ENCODE peak calls at places on chromosomes 16 and 17, in six cellular contexts. One of them, this sample, is unnamed.

GRCh38 chr16:86508947-86509758 is 1.2 kb upstream of the FOXF1 start:
- DNase-seq in transverse colon: peak
- DNase-seq in mucosa of descending colon: peak
- DNase-seq in fibroblast of the aortic adventitia: peak
- DNase-seq in A549: peak
- DNase-seq in AG04450: peak
- DNase-seq in this sample: no peak

GRCh38 chr17:9021985-9022552 is 759 bp downstream of the NTN1 start:
- DNase-seq in transverse colon: no peak
- DNase-seq in mucosa of descending colon: peak
- DNase-seq in fibroblast of the aortic adventitia: peak
- DNase-seq in A549: no peak
- DNase-seq in AG04450: no peak
- DNase-seq in this sample: no peak

GRCh38 chr16:21283521-21284289 is 5.6 kb upstream of the CRYM start:
- DNase-seq in transverse colon: peak
- DNase-seq in mucosa of descending colon: peak
- DNase-seq in fibroblast of the aortic adventitia: peak
- DNase-seq in A549: peak
- DNase-seq in AG04450: no peak
- DNase-seq in this sample: peak

GRCh38 chr17:2647961-2648360 is 54.5 kb downstream of the PAFAH1B1 start:
- DNase-seq in transverse colon: no peak
- DNase-seq in mucosa of descending colon: no peak
- DNase-seq in fibroblast of the aortic adventitia: no peak
- DNase-seq in A549: no peak
- DNase-seq in AG04450: no peak
- DNase-seq in this sample: no peak

GRCh38 chr17:30347488-30347887 is 13.6 kb upstream of the TMIGD1 start:
- DNase-seq in transverse colon: no peak
- DNase-seq in mucosa of descending colon: no peak
- DNase-seq in fibroblast of the aortic adventitia: no peak
- DNase-seq in A549: no peak
- DNase-seq in AG04450: no peak
- DNase-seq in this sample: no peak

GRCh38 chr16:16917201-16917600 is 538.3 kb downstream of the NPIPA7 start:
- DNase-seq in transverse colon: no peak
- DNase-seq in mucosa of descending colon: no peak
- DNase-seq in fibroblast of the aortic adventitia: no peak
- DNase-seq in A549: no peak
- DNase-seq in AG04450: no peak
- DNase-seq in this sample: no peak

GRCh38 chr16:8855051-8855786 is 13.6 kb downstream of the CARHSP1 start:
- DNase-seq in transverse colon: peak
- DNase-seq in mucosa of descending colon: no peak
- DNase-seq in fibroblast of the aortic adventitia: no peak
- DNase-seq in A549: no peak
- DNase-seq in AG04450: no peak
- DNase-seq in this sample: peak

GRCh38 chr17:73955616-73956015 is 247.9 kb upstream of the RPL38 start:
- DNase-seq in transverse colon: no peak
- DNase-seq in mucosa of descending colon: no peak
- DNase-seq in fibroblast of the aortic adventitia: no peak
- DNase-seq in A549: no peak
- DNase-seq in AG04450: no peak
- DNase-seq in this sample: no peak

GRCh38 chr17:42459256-42459982 is 741 bp downstream of the ATP6V0A1 start:
- DNase-seq in transverse colon: peak
- DNase-seq in mucosa of descending colon: peak
- DNase-seq in fibroblast of the aortic adventitia: peak
- DNase-seq in A549: peak
- DNase-seq in AG04450: no peak
- DNase-seq in this sample: peak

GRCh38 chr16:69567031-69567680 is 1.4 kb downstream of the NFAT5 start:
- DNase-seq in transverse colon: no peak
- DNase-seq in mucosa of descending colon: no peak
- DNase-seq in fibroblast of the aortic adventitia: peak
- DNase-seq in A549: no peak
- DNase-seq in AG04450: no peak
- DNase-seq in this sample: no peak

DNA sequence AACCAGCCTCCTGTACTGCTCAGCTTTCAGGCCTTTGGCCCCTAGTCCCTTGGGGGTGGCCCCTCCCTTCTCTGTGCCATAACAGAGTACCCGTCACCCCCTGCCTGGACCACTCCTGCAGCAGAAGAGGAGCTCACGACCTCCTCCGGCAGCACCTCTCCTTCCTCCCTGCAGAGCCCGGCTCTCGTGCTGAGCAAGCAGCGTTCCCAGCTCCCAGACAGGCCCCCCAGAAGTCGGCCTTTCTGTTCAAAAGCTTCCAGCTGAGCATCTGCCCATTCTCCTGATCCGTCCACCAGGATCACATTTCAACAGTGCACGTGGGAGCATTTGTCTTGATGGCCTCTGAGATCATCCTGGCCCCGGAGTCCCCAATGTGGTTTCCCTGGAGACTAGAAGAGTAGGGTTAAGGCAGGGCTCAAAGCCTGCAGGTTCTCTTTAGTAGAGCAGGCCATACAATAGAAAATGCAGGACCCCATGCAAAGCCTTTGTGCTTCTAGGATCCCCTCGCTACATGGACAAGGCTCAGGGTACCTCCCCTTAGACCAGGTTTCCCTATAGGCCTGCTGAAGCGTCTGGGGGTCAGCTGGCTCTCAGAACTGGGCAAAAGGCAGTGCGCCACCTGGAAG is 35.6 kb downstream of the NLRC3 start:
- DNase-seq in transverse colon: no peak
- DNase-seq in mucosa of descending colon: no peak
- DNase-seq in fibroblast of the aortic adventitia: no peak
- DNase-seq in A549: no peak
- DNase-seq in AG04450: no peak
- DNase-seq in this sample: no peak
- H3K4me3 ChIP-seq in transverse colon: no peak
- H3K4me3 ChIP-seq in mucosa of descending colon: no peak
- H3K4me3 ChIP-seq in fibroblast of the aortic adventitia: no peak
- H3K4me3 ChIP-seq in A549: no peak
- H3K4me3 ChIP-seq in AG04450: no peak
- H3K4me3 ChIP-seq in this sample: no peak

DNA sequence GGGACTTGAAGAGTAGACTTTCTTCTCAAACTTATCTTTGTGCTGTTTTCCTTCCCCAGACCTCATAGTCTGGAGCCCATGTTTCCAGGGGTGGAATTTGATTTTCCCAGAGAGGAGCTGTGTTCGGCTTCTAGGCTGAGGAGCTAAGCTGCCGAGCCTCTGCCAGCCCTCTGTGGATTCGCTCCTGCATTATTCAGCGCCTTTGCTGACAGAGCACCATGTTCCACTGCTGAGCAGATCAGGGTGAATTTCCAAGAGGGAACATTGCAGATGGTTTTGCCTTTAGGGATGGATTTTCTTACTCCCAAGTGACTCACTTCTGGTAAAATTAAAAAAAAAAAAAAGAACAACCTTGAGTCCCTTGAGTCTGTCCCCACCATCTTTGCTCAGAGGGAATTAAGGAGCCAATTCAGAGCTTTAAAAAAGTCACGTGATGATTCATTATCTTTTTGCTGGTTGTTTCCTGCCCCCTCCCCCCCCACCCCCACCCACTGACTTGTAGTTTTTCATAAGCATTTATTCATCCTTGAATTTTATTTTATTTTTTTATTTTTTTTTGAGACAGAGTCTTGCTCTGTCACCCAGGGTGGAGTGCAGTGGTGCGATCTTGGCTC is 229.5 kb downstream of the PRKCA start:
- DNase-seq in transverse colon: no peak
- DNase-seq in mucosa of descending colon: no peak
- DNase-seq in fibroblast of the aortic adventitia: no peak
- DNase-seq in A549: no peak
- DNase-seq in AG04450: no peak
- DNase-seq in this sample: no peak
- H3K4me3 ChIP-seq in transverse colon: no peak
- H3K4me3 ChIP-seq in mucosa of descending colon: no peak
- H3K4me3 ChIP-seq in fibroblast of the aortic adventitia: no peak
- H3K4me3 ChIP-seq in A549: no peak
- H3K4me3 ChIP-seq in AG04450: no peak
- H3K4me3 ChIP-seq in this sample: no peak

DNA sequence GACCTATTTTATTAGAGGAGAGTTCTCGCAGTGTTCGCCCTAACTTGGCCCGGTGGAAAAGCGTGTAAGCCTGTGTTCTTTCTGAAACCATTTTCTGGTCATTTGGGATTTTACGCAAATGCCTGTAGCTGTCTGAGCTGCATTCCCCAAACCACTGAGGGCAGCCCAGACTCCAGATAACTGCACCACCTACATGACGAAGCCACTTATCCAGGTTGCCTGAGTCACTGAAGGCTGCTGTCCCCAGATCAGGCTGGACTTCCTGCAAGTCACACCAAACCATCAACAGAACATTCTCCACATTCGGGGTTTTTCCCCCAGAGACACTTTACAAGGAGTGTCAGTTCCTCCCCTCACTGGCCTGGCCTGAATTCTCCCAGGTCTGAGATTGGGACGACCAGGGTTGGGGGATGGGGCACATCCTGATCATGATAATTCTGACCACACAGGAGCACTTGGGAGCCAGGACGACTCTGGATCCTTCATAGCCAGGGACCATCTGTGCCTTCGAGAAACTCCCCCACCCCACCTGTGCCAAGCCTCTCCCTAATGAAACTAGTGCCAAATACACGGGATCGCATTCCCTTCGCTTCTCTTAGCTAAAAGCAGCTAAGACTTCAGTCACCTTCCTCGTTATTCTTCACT is 2.3 kb downstream of the RPRML start:
- DNase-seq in transverse colon: no peak
- DNase-seq in mucosa of descending colon: no peak
- DNase-seq in fibroblast of the aortic adventitia: no peak
- DNase-seq in A549: peak
- DNase-seq in AG04450: no peak
- DNase-seq in this sample: no peak
- H3K4me3 ChIP-seq in transverse colon: no peak
- H3K4me3 ChIP-seq in mucosa of descending colon: no peak
- H3K4me3 ChIP-seq in fibroblast of the aortic adventitia: no peak
- H3K4me3 ChIP-seq in A549: no peak
- H3K4me3 ChIP-seq in AG04450: no peak
- H3K4me3 ChIP-seq in this sample: no peak

GRCh38 chr16:73170587-73170986 is 122.7 kb upstream of the ZFHX3 start:
- DNase-seq in transverse colon: no peak
- DNase-seq in mucosa of descending colon: no peak
- DNase-seq in fibroblast of the aortic adventitia: no peak
- DNase-seq in A549: no peak
- DNase-seq in AG04450: no peak
- DNase-seq in this sample: no peak

GRCh38 chr16:73161977-73162376 is 114.0 kb upstream of the ZFHX3 start:
- DNase-seq in transverse colon: no peak
- DNase-seq in mucosa of descending colon: no peak
- DNase-seq in fibroblast of the aortic adventitia: no peak
- DNase-seq in A549: no peak
- DNase-seq in AG04450: no peak
- DNase-seq in this sample: no peak

GRCh38 chr16:73163238-73163795 is 115.4 kb upstream of the ZFHX3 start:
- DNase-seq in transverse colon: no peak
- DNase-seq in mucosa of descending colon: no peak
- DNase-seq in fibroblast of the aortic adventitia: peak
- DNase-seq in A549: no peak
- DNase-seq in AG04450: no peak
- DNase-seq in this sample: no peak

GRCh38 chr16:73166972-73167550 is 119.1 kb upstream of the ZFHX3 start:
- DNase-seq in transverse colon: no peak
- DNase-seq in mucosa of descending colon: no peak
- DNase-seq in fibroblast of the aortic adventitia: peak
- DNase-seq in A549: no peak
- DNase-seq in AG04450: no peak
- DNase-seq in this sample: no peak

DNA sequence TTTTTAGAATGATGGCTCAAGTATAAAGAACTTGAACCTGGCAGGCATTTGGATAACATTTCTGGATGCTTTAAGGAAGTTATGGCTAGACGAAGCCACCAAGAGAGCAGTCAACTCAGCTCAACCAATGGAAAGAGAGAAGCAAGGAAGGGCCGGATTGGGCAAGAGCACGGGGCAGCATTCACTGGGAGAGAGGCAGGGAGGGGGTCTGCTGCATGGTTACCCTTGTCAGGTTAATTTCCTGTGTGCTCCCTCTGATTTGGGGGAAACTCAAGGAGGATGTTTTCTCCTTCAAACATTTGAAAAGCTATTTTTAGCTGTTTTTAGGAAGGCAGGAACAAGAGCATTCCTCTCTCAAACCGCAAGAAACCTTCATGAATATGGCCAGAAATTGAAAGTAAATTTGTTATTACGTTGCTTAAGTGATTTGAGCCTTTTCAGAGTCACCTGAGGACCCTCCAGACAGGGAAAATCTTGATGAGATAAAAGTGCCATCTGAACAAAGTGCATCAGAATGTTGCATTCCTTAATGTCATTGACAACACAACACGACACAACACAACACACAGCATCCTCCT is 118.6 kb upstream of the ZFHX3 start:
- DNase-seq in transverse colon: no peak
- DNase-seq in mucosa of descending colon: no peak
- DNase-seq in fibroblast of the aortic adventitia: peak
- DNase-seq in A549: no peak
- DNase-seq in AG04450: no peak
- DNase-seq in this sample: no peak
- H3K4me3 ChIP-seq in transverse colon: no peak
- H3K4me3 ChIP-seq in mucosa of descending colon: no peak
- H3K4me3 ChIP-seq in fibroblast of the aortic adventitia: peak
- H3K4me3 ChIP-seq in A549: no peak
- H3K4me3 ChIP-seq in AG04450: peak
- H3K4me3 ChIP-seq in this sample: peak

GRCh38 chr17:72397223-72397667 is 276.4 kb downstream of the SOX9 start:
- DNase-seq in transverse colon: no peak
- DNase-seq in mucosa of descending colon: no peak
- DNase-seq in fibroblast of the aortic adventitia: no peak
- DNase-seq in A549: no peak
- DNase-seq in AG04450: no peak
- DNase-seq in this sample: no peak

GRCh38 chr17:72396121-72396520 is 275.3 kb downstream of the SOX9 start:
- DNase-seq in transverse colon: no peak
- DNase-seq in mucosa of descending colon: no peak
- DNase-seq in fibroblast of the aortic adventitia: no peak
- DNase-seq in A549: no peak
- DNase-seq in AG04450: no peak
- DNase-seq in this sample: no peak

GRCh38 chr17:72399608-72400487 is 279.0 kb downstream of the SOX9 start:
- DNase-seq in transverse colon: no peak
- DNase-seq in mucosa of descending colon: no peak
- DNase-seq in fibroblast of the aortic adventitia: no peak
- DNase-seq in A549: peak
- DNase-seq in AG04450: no peak
- DNase-seq in this sample: no peak

GRCh38 chr17:72399023-72399607 is 278.3 kb downstream of the SOX9 start:
- DNase-seq in transverse colon: no peak
- DNase-seq in mucosa of descending colon: no peak
- DNase-seq in fibroblast of the aortic adventitia: no peak
- DNase-seq in A549: no peak
- DNase-seq in AG04450: no peak
- DNase-seq in this sample: no peak

GRCh38 chr17:72397687-72398086 is 276.9 kb downstream of the SOX9 start:
- DNase-seq in transverse colon: no peak
- DNase-seq in mucosa of descending colon: no peak
- DNase-seq in fibroblast of the aortic adventitia: peak
- DNase-seq in A549: no peak
- DNase-seq in AG04450: no peak
- DNase-seq in this sample: no peak
- H3K4me3 ChIP-seq in transverse colon: no peak
- H3K4me3 ChIP-seq in mucosa of descending colon: no peak
- H3K4me3 ChIP-seq in fibroblast of the aortic adventitia: no peak
- H3K4me3 ChIP-seq in A549: no peak
- H3K4me3 ChIP-seq in AG04450: no peak
- H3K4me3 ChIP-seq in this sample: no peak

GRCh38 chr17:68515238-68515637 is 3.0 kb downstream of the PRKAR1A start:
- DNase-seq in transverse colon: no peak
- DNase-seq in mucosa of descending colon: no peak
- DNase-seq in fibroblast of the aortic adventitia: peak
- DNase-seq in A549: no peak
- DNase-seq in AG04450: no peak
- DNase-seq in this sample: no peak
- H3K4me3 ChIP-seq in transverse colon: no peak
- H3K4me3 ChIP-seq in mucosa of descending colon: no peak
- H3K4me3 ChIP-seq in fibroblast of the aortic adventitia: peak
- H3K4me3 ChIP-seq in A549: no peak
- H3K4me3 ChIP-seq in AG04450: peak
- H3K4me3 ChIP-seq in this sample: peak